ENCODE peak calls at places on chromosomes 7 and 10, in four cellular contexts. V is fibroblast of lung, B is SK-N-SH, F is hepatocyte. O is an unnamed sample. For H3K79me2, the result is how much of the 10 kb centered on the place peaks cover.

GRCh38 chr7:155356323-155357105 is 58.8 kb downstream of the INSIG1 start:
- DNase-seq in V (no peak), B (peak), F (peak), O (peak)

GRCh38 chr10:103812431-103812830 is 42.9 kb downstream of the SH3PXD2A start:
- DNase-seq in V (peak), F (no peak), B (no peak), O (no peak)

GRCh38 chr7:128209229-128210035 is 31.6 kb upstream of the LEP start:
- DNase-seq in B (peak), F (peak), V (peak), O (peak)

GRCh38 chr10:3889961-3890522 is 105.0 kb upstream of the KLF6 start:
- DNase-seq in F (peak), B (no peak), V (no peak), O (no peak)

GRCh38 chr7:2710901-2711551 is 23.0 kb downstream of the AMZ1 start:
- DNase-seq in B (no peak), V (no peak), F (no peak), O (no peak)

GRCh38 chr10:59108296-59108695 is 68.1 kb upstream of the PHYHIPL start:
- DNase-seq in F (no peak), V (no peak), B (no peak), O (no peak)

GRCh38 chr10:14056545-14057332 is 274.0 kb downstream of the FRMD4A start:
- DNase-seq in B (no peak), F (peak), V (peak), O (peak)

GRCh38 chr10:93357680-93358079 is 124.5 kb downstream of the MYOF start:
- DNase-seq in B (peak), F (peak), V (peak), O (peak)

GRCh38 chr10:123642293-123642692 is 23.9 kb upstream of the GPR26 start:
- DNase-seq in V (no peak), F (no peak), B (peak), O (peak)

GRCh38 chr10:96830511-96831199 is 1.4 kb upstream of the LCOR start:
- DNase-seq in B (peak), V (peak), F (peak), O (peak)

DNA sequence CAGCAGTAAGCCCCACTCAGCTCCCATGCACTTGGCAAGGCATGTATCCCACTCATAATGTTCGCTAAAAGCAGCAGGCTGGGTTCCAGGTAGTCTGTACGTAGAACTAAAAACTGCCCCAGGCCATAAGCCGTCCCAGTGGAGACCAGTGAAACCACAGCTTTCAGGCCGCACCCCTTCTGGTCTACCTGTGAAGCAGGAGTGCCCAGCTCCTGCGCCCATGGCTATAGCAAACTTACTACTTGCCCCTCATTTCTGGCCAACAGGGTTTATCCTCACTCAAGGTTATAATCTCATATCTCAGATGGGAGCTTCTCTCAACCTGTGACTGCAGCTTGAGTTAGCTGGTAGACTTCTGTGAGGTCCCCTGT is 338.2 kb upstream of the LRRTM3 start:
- DNase-seq in B (no peak), V (no peak), F (no peak), O (no peak)
- H3K79me2 ChIP-seq in B (under half), V (under half), F (under half), O (under half)

GRCh38 chr7:28176174-28176573 is 4.4 kb downstream of the JAZF1 start:
- DNase-seq in V (no peak), B (no peak), F (no peak), O (no peak)

GRCh38 chr7:28174901-28175661 is 5.5 kb downstream of the JAZF1 start:
- DNase-seq in V (no peak), B (no peak), F (no peak), O (no peak)

GRCh38 chr7:28178537-28178936 is 2.1 kb downstream of the JAZF1 start:
- DNase-seq in B (no peak), F (no peak), V (no peak), O (no peak)

GRCh38 chr7:28177836-28178235 is 2.8 kb downstream of the JAZF1 start:
- DNase-seq in V (no peak), F (no peak), B (no peak), O (no peak)

DNA sequence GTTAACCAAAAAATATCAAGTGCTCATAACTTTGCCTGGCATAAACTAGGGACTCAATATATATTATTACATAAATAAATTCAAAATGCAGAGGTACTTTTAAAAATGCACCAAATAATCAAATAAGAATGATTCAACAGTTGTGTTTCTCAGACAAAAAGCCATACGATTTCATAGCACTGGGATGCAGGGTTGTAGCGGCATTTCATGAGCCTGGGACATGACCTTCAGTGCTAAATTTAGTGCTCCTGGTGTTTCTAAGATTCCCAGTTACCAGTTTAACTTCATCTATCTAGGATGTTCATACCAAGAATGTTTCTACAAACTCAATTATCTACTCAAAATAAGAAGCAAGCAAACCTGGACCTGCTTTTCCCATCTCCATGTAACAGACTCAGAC is 4.0 kb downstream of the JAZF1 start:
- DNase-seq in F (no peak), B (no peak), V (no peak), O (no peak)
- H3K79me2 ChIP-seq in F (under half), B (under half), V (under half), O (under half)

GRCh38 chr10:95556994-95557767 is 4.0 kb downstream of the SORBS1 start:
- DNase-seq in B (no peak), F (no peak), V (no peak), O (no peak)

GRCh38 chr10:95558593-95559320 is 2.4 kb downstream of the SORBS1 start:
- DNase-seq in B (no peak), F (no peak), V (no peak), O (no peak)

GRCh38 chr10:95552680-95553342 is 8.4 kb downstream of the SORBS1 start:
- DNase-seq in F (no peak), B (no peak), V (no peak), O (peak)

GRCh38 chr10:95550073-95550672 is 11.0 kb downstream of the SORBS1 start:
- DNase-seq in V (no peak), B (no peak), F (no peak), O (no peak)

DNA sequence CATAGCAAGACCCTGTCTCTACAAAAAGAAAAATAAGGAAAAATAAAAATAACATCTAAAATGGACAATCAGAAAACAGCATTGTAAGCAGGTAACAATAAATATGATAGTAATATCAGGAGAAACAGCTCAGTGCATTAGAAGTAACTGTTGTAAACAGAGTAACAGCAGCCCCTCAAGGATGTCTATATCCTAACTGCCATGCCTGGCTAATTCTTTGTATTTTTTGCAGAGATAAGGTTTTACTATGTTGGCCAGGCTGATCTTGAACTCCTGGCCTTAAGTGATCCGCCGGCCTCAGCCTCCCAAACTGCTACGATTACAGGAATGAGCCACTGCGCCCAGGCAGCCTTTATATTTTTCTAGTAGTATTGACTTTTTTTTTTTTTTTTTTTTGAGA is 7.5 kb downstream of the SORBS1 start:
- DNase-seq in B (no peak), F (no peak), V (no peak), O (no peak)
- H3K79me2 ChIP-seq in B (under half), F (half or more), V (under half), O (under half)

GRCh38 chr7:137245186-137245585 is 98.3 kb downstream of the PTN start:
- DNase-seq in V (no peak), B (no peak), F (no peak), O (no peak)

GRCh38 chr7:137241655-137242054 is 101.9 kb downstream of the PTN start:
- DNase-seq in V (no peak), B (no peak), F (no peak), O (no peak)

GRCh38 chr7:137245890-137246289 is 97.6 kb downstream of the PTN start:
- DNase-seq in B (no peak), V (peak), F (no peak), O (no peak)

GRCh38 chr7:137243741-137244140 is 99.8 kb downstream of the PTN start:
- DNase-seq in F (no peak), B (no peak), V (no peak), O (no peak)

GRCh38 chr7:137242616-137243015 is 100.9 kb downstream of the PTN start:
- DNase-seq in V (no peak), B (no peak), F (no peak), O (no peak)
- H3K79me2 ChIP-seq in V (under half), B (under half), F (under half), O (under half)

O was measured in neural progenitor cell.